ENCODE peak calls at places on chromosomes 5 and 9, in five cellular contexts. One of them, this sample, is unnamed.

GRCh38 chr9:127847155-127847463 is 7.3 kb downstream of the ENG start:
- DNase-seq in NCI-H526 treated with DMSO at 0.1 percent for 48 hours: no peak
- DNase-seq in lung: no peak
- DNase-seq in CD4-positive, alpha-beta T cell: no peak
- DNase-seq in CD8-positive, alpha-beta memory T cell: no peak
- DNase-seq in this sample: no peak

GRCh38 chr5:118891252-118891651 is 97.1 kb downstream of the DTWD2 start:
- DNase-seq in lung: no peak
- DNase-seq in NCI-H526 treated with DMSO at 0.1 percent for 48 hours: peak; percentile 89
- DNase-seq in CD8-positive, alpha-beta memory T cell: no peak
- DNase-seq in CD4-positive, alpha-beta T cell: no peak
- DNase-seq in this sample: no peak

GRCh38 chr5:68711311-68712200 is 382.3 kb upstream of the SLC30A5 start:
- DNase-seq in CD8-positive, alpha-beta memory T cell: peak; percentile 65
- DNase-seq in CD4-positive, alpha-beta T cell: no peak
- DNase-seq in NCI-H526 treated with DMSO at 0.1 percent for 48 hours: no peak
- DNase-seq in lung: no peak
- DNase-seq in this sample: no peak

GRCh38 chr9:92547356-92547755 is 11.6 kb upstream of the ECM2 start:
- DNase-seq in CD8-positive, alpha-beta memory T cell: no peak
- DNase-seq in CD4-positive, alpha-beta T cell: no peak
- DNase-seq in lung: no peak
- DNase-seq in NCI-H526 treated with DMSO at 0.1 percent for 48 hours: no peak
- DNase-seq in this sample: no peak

GRCh38 chr5:33761139-33761538 is 130.7 kb downstream of the ADAMTS12 start:
- DNase-seq in NCI-H526 treated with DMSO at 0.1 percent for 48 hours: no peak
- DNase-seq in CD8-positive, alpha-beta memory T cell: no peak
- DNase-seq in CD4-positive, alpha-beta T cell: no peak
- DNase-seq in lung: no peak
- DNase-seq in this sample: no peak

GRCh38 chr5:131766689-131767088 is 30.1 kb downstream of the FNIP1 start:
- DNase-seq in CD4-positive, alpha-beta T cell: no peak
- DNase-seq in CD8-positive, alpha-beta memory T cell: no peak
- DNase-seq in lung: no peak
- DNase-seq in NCI-H526 treated with DMSO at 0.1 percent for 48 hours: no peak
- DNase-seq in this sample: no peak

GRCh38 chr9:1453636-1454035 is 403.5 kb downstream of the DMRT2 start:
- DNase-seq in CD8-positive, alpha-beta memory T cell: no peak
- DNase-seq in CD4-positive, alpha-beta T cell: no peak
- DNase-seq in lung: no peak
- DNase-seq in NCI-H526 treated with DMSO at 0.1 percent for 48 hours: no peak
- DNase-seq in this sample: no peak

GRCh38 chr9:86096382-86096781 is 3.0 kb downstream of the GOLM1 start:
- DNase-seq in CD4-positive, alpha-beta T cell: no peak
- DNase-seq in NCI-H526 treated with DMSO at 0.1 percent for 48 hours: peak; percentile 4
- DNase-seq in lung: no peak
- DNase-seq in CD8-positive, alpha-beta memory T cell: no peak
- DNase-seq in this sample: no peak

GRCh38 chr5:142134333-142135010 is 25.9 kb downstream of the NDFIP1 start:
- DNase-seq in CD8-positive, alpha-beta memory T cell: no peak
- DNase-seq in NCI-H526 treated with DMSO at 0.1 percent for 48 hours: no peak
- DNase-seq in lung: no peak
- DNase-seq in CD4-positive, alpha-beta T cell: no peak
- DNase-seq in this sample: no peak

GRCh38 chr5:31809037-31809910 is 170.3 kb downstream of the PDZD2 start:
- DNase-seq in lung: peak; percentile 66
- DNase-seq in CD4-positive, alpha-beta T cell: no peak
- DNase-seq in CD8-positive, alpha-beta memory T cell: no peak
- DNase-seq in NCI-H526 treated with DMSO at 0.1 percent for 48 hours: peak; percentile 62
- DNase-seq in this sample: peak; percentile 82

GRCh38 chr5:176740702-176741565 is 69.4 kb upstream of the UNC5A start:
- DNase-seq in CD4-positive, alpha-beta T cell: no peak
- DNase-seq in CD8-positive, alpha-beta memory T cell: no peak
- DNase-seq in NCI-H526 treated with DMSO at 0.1 percent for 48 hours: no peak
- DNase-seq in lung: no peak
- DNase-seq in this sample: no peak

GRCh38 chr9:133604214-133604613 is 5.0 kb downstream of the FAM163B start:
- DNase-seq in lung: no peak
- DNase-seq in CD8-positive, alpha-beta memory T cell: peak; percentile 42
- DNase-seq in CD4-positive, alpha-beta T cell: peak; percentile 14
- DNase-seq in NCI-H526 treated with DMSO at 0.1 percent for 48 hours: no peak
- DNase-seq in this sample: no peak

GRCh38 chr5:96045888-96046287 is 84.2 kb upstream of the ELL2 start:
- DNase-seq in lung: no peak
- DNase-seq in CD8-positive, alpha-beta memory T cell: no peak
- DNase-seq in CD4-positive, alpha-beta T cell: no peak
- DNase-seq in NCI-H526 treated with DMSO at 0.1 percent for 48 hours: no peak
- DNase-seq in this sample: no peak

GRCh38 chr9:78121488-78121887 is 89.9 kb upstream of the GNAQ start:
- DNase-seq in CD8-positive, alpha-beta memory T cell: peak; percentile 33
- DNase-seq in CD4-positive, alpha-beta T cell: peak; percentile 48
- DNase-seq in lung: peak; percentile 72
- DNase-seq in NCI-H526 treated with DMSO at 0.1 percent for 48 hours: peak; percentile 19
- DNase-seq in this sample: peak; percentile 43

This sample was measured in RWPE1.